ENCODE peak calls at places on chromosomes 13 and 19, in nine cellular contexts. One of them, this sample, is unnamed.

GRCh38 chr13:113882716-113883115 is 18.8 kb upstream of the GAS6 start:
- DNase-seq in prostate gland: no peak
- DNase-seq in dorsolateral prefrontal cortex: no peak
- DNase-seq in osteoblast: peak
- DNase-seq in GM06990: no peak
- DNase-seq in PC-3: no peak
- DNase-seq in BE2C: no peak
- DNase-seq in breast epithelium: no peak
- DNase-seq in CD8-positive, alpha-beta T cell: no peak
- DNase-seq in this sample: no peak

GRCh38 chr13:114339779-114340534 is 25.7 kb downstream of the CHAMP1 start:
- DNase-seq in BE2C: peak
- DNase-seq in osteoblast: peak
- DNase-seq in prostate gland: peak
- DNase-seq in breast epithelium: no peak
- DNase-seq in CD8-positive, alpha-beta T cell: peak
- DNase-seq in PC-3: peak
- DNase-seq in dorsolateral prefrontal cortex: no peak
- DNase-seq in GM06990: no peak
- DNase-seq in this sample: peak

GRCh38 chr19:23758187-23759074 is at the start of gene ZNF681:
- DNase-seq in BE2C: peak
- DNase-seq in PC-3: peak
- DNase-seq in prostate gland: peak
- DNase-seq in breast epithelium: peak
- DNase-seq in dorsolateral prefrontal cortex: peak
- DNase-seq in GM06990: peak
- DNase-seq in CD8-positive, alpha-beta T cell: peak
- DNase-seq in osteoblast: peak
- DNase-seq in this sample: peak

GRCh38 chr19:58381460-58382220 is 810 bp upstream of the ZNF837 start:
- DNase-seq in dorsolateral prefrontal cortex: no peak
- DNase-seq in PC-3: no peak
- DNase-seq in prostate gland: no peak
- DNase-seq in CD8-positive, alpha-beta T cell: no peak
- DNase-seq in GM06990: no peak
- DNase-seq in BE2C: no peak
- DNase-seq in breast epithelium: no peak
- DNase-seq in osteoblast: peak
- DNase-seq in this sample: no peak

GRCh38 chr19:3959766-3960131 is 11.2 kb downstream of the DAPK3 start:
- DNase-seq in prostate gland: no peak
- DNase-seq in osteoblast: no peak
- DNase-seq in dorsolateral prefrontal cortex: no peak
- DNase-seq in CD8-positive, alpha-beta T cell: no peak
- DNase-seq in PC-3: no peak
- DNase-seq in breast epithelium: no peak
- DNase-seq in GM06990: no peak
- DNase-seq in BE2C: no peak
- DNase-seq in this sample: no peak

GRCh38 chr13:53601181-53601580 is 572.6 kb downstream of the OLFM4 start:
- DNase-seq in BE2C: no peak
- DNase-seq in osteoblast: no peak
- DNase-seq in PC-3: no peak
- DNase-seq in prostate gland: no peak
- DNase-seq in dorsolateral prefrontal cortex: no peak
- DNase-seq in breast epithelium: no peak
- DNase-seq in CD8-positive, alpha-beta T cell: no peak
- DNase-seq in GM06990: no peak
- DNase-seq in this sample: no peak

GRCh38 chr19:29528350-29528945 is 2.7 kb downstream of the VSTM2B start:
- DNase-seq in GM06990: peak
- DNase-seq in osteoblast: peak
- DNase-seq in dorsolateral prefrontal cortex: peak
- DNase-seq in BE2C: peak
- DNase-seq in CD8-positive, alpha-beta T cell: peak
- DNase-seq in breast epithelium: no peak
- DNase-seq in PC-3: peak
- DNase-seq in prostate gland: no peak
- DNase-seq in this sample: peak

GRCh38 chr19:45271098-45271497 is 20.0 kb downstream of the MARK4 start:
- DNase-seq in CD8-positive, alpha-beta T cell: no peak
- DNase-seq in GM06990: no peak
- DNase-seq in dorsolateral prefrontal cortex: no peak
- DNase-seq in breast epithelium: no peak
- DNase-seq in PC-3: no peak
- DNase-seq in osteoblast: no peak
- DNase-seq in prostate gland: no peak
- DNase-seq in BE2C: no peak
- DNase-seq in this sample: no peak

GRCh38 chr19:58476498-58477015 is 405 bp downstream of the ZNF446 start:
- DNase-seq in GM06990: no peak
- DNase-seq in PC-3: no peak
- DNase-seq in prostate gland: no peak
- DNase-seq in BE2C: peak
- DNase-seq in dorsolateral prefrontal cortex: no peak
- DNase-seq in breast epithelium: no peak
- DNase-seq in osteoblast: no peak
- DNase-seq in CD8-positive, alpha-beta T cell: no peak
- DNase-seq in this sample: peak

GRCh38 chr19:36973844-36974195 is 57.7 kb downstream of the ZNF568 start:
- DNase-seq in breast epithelium: no peak
- DNase-seq in CD8-positive, alpha-beta T cell: no peak
- DNase-seq in prostate gland: no peak
- DNase-seq in osteoblast: peak
- DNase-seq in GM06990: no peak
- DNase-seq in dorsolateral prefrontal cortex: no peak
- DNase-seq in BE2C: no peak
- DNase-seq in PC-3: no peak
- DNase-seq in this sample: no peak

GRCh38 chr19:36972594-36972993 is 56.5 kb downstream of the ZNF568 start:
- DNase-seq in osteoblast: peak
- DNase-seq in GM06990: no peak
- DNase-seq in prostate gland: no peak
- DNase-seq in breast epithelium: no peak
- DNase-seq in CD8-positive, alpha-beta T cell: peak
- DNase-seq in dorsolateral prefrontal cortex: no peak
- DNase-seq in PC-3: no peak
- DNase-seq in BE2C: no peak
- DNase-seq in this sample: no peak

DNA sequence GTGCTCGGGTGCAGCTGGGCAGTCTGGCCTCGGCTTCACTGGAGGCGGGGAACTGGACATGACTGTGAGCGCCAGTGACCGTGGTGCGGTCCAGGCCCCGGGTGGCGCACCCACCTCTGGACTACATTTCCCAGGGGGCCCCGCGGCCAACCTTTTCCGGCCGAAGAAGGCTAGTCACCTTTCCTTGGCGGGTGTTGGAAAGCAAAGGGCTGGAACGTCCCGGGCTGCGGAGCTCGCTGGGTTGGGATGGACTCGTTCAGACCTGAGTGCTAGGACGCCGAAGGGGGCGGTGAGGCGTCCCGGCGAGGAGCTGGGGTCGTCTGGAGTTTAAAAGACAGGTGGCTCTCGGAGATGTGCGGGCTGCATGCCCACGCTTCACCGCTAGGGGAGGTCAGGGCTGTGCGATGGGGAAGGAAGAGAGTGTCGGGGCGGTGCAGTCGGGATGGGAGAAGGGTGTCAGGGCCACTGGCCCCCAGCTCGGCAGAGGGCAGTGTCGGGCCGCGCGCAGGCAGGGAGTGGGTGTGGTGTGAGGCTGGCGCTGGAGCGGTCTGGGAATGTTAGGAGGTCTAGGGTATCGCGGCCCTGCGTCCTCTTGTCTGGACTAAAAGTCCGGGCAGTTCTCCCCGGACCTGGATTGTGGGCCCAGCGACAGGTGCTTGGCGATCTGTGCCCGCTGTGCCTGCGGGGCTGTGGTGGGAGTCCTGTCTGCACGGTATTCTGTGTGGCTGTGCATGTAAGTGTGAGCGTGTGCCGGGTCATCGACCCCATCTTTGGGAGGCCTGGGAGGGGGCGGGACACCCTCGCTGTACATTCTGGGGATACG is 57.1 kb downstream of the ZNF568 start:
- DNase-seq in PC-3: no peak
- DNase-seq in prostate gland: peak
- DNase-seq in dorsolateral prefrontal cortex: peak
- DNase-seq in breast epithelium: peak
- DNase-seq in CD8-positive, alpha-beta T cell: peak
- DNase-seq in BE2C: peak
- DNase-seq in GM06990: peak
- DNase-seq in osteoblast: peak
- DNase-seq in this sample: peak
- TF ChIP-seq CTCF in PC-3: no peak
- TF ChIP-seq CTCF in prostate gland: peak
- TF ChIP-seq CTCF in dorsolateral prefrontal cortex: peak
- TF ChIP-seq CTCF in breast epithelium: peak
- TF ChIP-seq CTCF in CD8-positive, alpha-beta T cell: no peak
- TF ChIP-seq CTCF in BE2C: peak
- TF ChIP-seq CTCF in GM06990: peak
- TF ChIP-seq CTCF in osteoblast: peak
- TF ChIP-seq CTCF in this sample: peak

GRCh38 chr13:50529154-50529882 is 314.2 kb downstream of the DLEU7 start:
- DNase-seq in CD8-positive, alpha-beta T cell: no peak
- DNase-seq in PC-3: peak
- DNase-seq in BE2C: peak
- DNase-seq in dorsolateral prefrontal cortex: peak
- DNase-seq in osteoblast: peak
- DNase-seq in prostate gland: peak
- DNase-seq in GM06990: peak
- DNase-seq in breast epithelium: peak
- DNase-seq in this sample: peak

GRCh38 chr13:50524540-50524939 is 319.0 kb downstream of the DLEU7 start:
- DNase-seq in dorsolateral prefrontal cortex: no peak
- DNase-seq in PC-3: no peak
- DNase-seq in prostate gland: no peak
- DNase-seq in osteoblast: no peak
- DNase-seq in GM06990: no peak
- DNase-seq in CD8-positive, alpha-beta T cell: no peak
- DNase-seq in BE2C: peak
- DNase-seq in breast epithelium: no peak
- DNase-seq in this sample: no peak

GRCh38 chr13:50523307-50523706 is 320.2 kb downstream of the DLEU7 start:
- DNase-seq in breast epithelium: no peak
- DNase-seq in GM06990: no peak
- DNase-seq in osteoblast: no peak
- DNase-seq in dorsolateral prefrontal cortex: no peak
- DNase-seq in PC-3: no peak
- DNase-seq in BE2C: peak
- DNase-seq in prostate gland: no peak
- DNase-seq in CD8-positive, alpha-beta T cell: no peak
- DNase-seq in this sample: no peak

GRCh38 chr13:50527612-50528509 is 315.6 kb downstream of the DLEU7 start:
- DNase-seq in dorsolateral prefrontal cortex: no peak
- DNase-seq in osteoblast: no peak
- DNase-seq in breast epithelium: no peak
- DNase-seq in PC-3: no peak
- DNase-seq in GM06990: no peak
- DNase-seq in BE2C: no peak
- DNase-seq in CD8-positive, alpha-beta T cell: no peak
- DNase-seq in prostate gland: no peak
- DNase-seq in this sample: no peak

DNA sequence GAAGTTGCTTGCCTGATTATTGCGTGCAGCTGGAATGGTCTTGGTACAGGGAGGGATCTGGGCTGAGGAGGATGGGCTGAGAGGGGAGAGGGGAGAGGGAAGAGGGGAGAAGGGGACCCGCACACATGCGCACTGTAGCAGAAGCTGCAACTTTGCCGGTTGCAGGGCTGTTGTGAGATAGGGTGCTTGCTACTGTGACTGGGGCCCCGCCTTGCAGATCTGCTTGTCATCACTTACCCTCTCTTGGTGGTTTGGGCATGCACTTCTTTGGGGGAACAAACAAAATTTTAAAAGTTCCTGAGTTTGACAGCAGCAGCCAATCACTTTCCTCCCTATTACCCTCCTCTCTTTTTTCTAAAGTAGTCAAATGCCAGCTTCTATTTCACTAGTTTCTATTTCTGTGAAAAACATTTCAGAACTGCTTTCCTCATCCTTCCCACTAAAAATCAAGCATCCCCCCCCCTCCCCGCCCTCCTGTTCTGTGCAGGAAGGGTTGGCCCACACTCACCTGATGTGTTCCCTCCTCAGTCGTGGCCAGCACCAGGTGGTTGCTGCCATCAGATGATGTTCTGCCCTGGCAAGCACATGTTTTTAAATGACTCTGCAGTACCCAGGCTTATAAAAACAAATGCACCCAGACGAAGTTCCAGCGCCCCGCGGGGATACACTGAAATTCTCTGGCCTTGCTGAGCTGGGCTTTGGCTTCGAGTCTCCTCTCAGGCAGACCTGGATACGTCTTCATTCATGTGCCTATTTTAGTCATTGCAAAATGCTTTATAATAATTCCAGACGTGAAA is 316.5 kb downstream of the DLEU7 start:
- DNase-seq in prostate gland: peak
- DNase-seq in GM06990: no peak
- DNase-seq in osteoblast: no peak
- DNase-seq in BE2C: peak
- DNase-seq in breast epithelium: peak
- DNase-seq in CD8-positive, alpha-beta T cell: no peak
- DNase-seq in dorsolateral prefrontal cortex: no peak
- DNase-seq in PC-3: no peak
- DNase-seq in this sample: no peak
- TF ChIP-seq CTCF in prostate gland: no peak
- TF ChIP-seq CTCF in GM06990: no peak
- TF ChIP-seq CTCF in osteoblast: no peak
- TF ChIP-seq CTCF in BE2C: no peak
- TF ChIP-seq CTCF in breast epithelium: no peak
- TF ChIP-seq CTCF in CD8-positive, alpha-beta T cell: no peak
- TF ChIP-seq CTCF in dorsolateral prefrontal cortex: no peak
- TF ChIP-seq CTCF in PC-3: no peak
- TF ChIP-seq CTCF in this sample: no peak

GRCh38 chr13:101785858-101786257 is 333.4 kb downstream of the ITGBL1 start:
- DNase-seq in dorsolateral prefrontal cortex: peak
- DNase-seq in CD8-positive, alpha-beta T cell: no peak
- DNase-seq in prostate gland: no peak
- DNase-seq in GM06990: no peak
- DNase-seq in osteoblast: no peak
- DNase-seq in breast epithelium: no peak
- DNase-seq in PC-3: peak
- DNase-seq in BE2C: peak
- DNase-seq in this sample: peak
- TF ChIP-seq CTCF in dorsolateral prefrontal cortex: no peak
- TF ChIP-seq CTCF in CD8-positive, alpha-beta T cell: no peak
- TF ChIP-seq CTCF in prostate gland: no peak
- TF ChIP-seq CTCF in GM06990: peak
- TF ChIP-seq CTCF in osteoblast: peak
- TF ChIP-seq CTCF in breast epithelium: no peak
- TF ChIP-seq CTCF in PC-3: peak
- TF ChIP-seq CTCF in BE2C: peak
- TF ChIP-seq CTCF in this sample: peak

DNA sequence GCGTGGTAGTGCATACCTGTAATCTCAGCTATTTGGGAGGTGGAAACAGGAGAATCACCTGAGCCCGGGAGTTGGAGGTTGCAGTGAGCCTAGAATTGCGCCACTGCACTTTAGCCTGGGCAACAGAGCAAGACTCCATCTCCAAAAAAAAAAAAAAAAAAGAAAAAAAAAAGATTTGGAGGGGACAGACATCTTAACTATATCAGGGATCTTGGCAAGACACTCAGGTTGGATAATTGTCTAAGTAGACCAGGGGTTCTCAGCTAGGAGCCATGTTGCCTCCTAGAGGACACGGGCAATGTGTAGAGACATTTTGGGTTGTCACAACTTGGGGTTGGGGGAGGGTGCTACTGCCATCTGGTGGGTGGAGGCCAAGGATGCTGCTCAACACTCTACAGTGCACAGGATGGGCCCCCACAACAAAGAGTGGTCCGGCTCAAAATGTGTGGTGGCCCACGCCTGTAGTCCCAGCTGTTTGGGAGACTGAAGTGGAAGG is 1.9 kb upstream of the ZNF580 start:
- DNase-seq in PC-3: peak
- DNase-seq in prostate gland: no peak
- DNase-seq in CD8-positive, alpha-beta T cell: peak
- DNase-seq in GM06990: no peak
- DNase-seq in dorsolateral prefrontal cortex: no peak
- DNase-seq in breast epithelium: no peak
- DNase-seq in osteoblast: peak
- DNase-seq in BE2C: peak
- DNase-seq in this sample: peak
- TF ChIP-seq CTCF in PC-3: peak
- TF ChIP-seq CTCF in prostate gland: no peak
- TF ChIP-seq CTCF in CD8-positive, alpha-beta T cell: peak
- TF ChIP-seq CTCF in GM06990: peak
- TF ChIP-seq CTCF in dorsolateral prefrontal cortex: peak
- TF ChIP-seq CTCF in breast epithelium: no peak
- TF ChIP-seq CTCF in osteoblast: peak
- TF ChIP-seq CTCF in BE2C: peak
- TF ChIP-seq CTCF in this sample: peak

This sample was measured in choroid plexus epithelial cell.